ENCODE peak calls at places on chromosomes 13 and 19, in five cellular contexts. E, H, C, T and Q are unnamed samples.

GRCh38 chr13:85816413-85816812 is 17.2 kb upstream of the SLITRK6 start:
- DNase-seq in H (no peak), C (no peak), T (no peak), E (no peak), Q (no peak)

GRCh38 chr13:35976126-35976525 is 155.1 kb downstream of the DCLK1 start:
- DNase-seq in H (no peak), C (no peak), T (no peak), E (no peak), Q (no peak)

GRCh38 chr19:29326351-29326750 is 113.4 kb upstream of the UQCRFS1 start:
- DNase-seq in C (no peak), E (no peak), H (peak; percentile 5), T (peak; percentile 22), Q (no peak)

GRCh38 chr19:39846678-39847486 is 703 bp upstream of the FBL start:
- DNase-seq in E (no peak), C (no peak), H (peak; percentile 28), T (no peak), Q (no peak)

GRCh38 chr19:35869327-35870123 is 1.2 kb downstream of the APLP1 start:
- DNase-seq in T (peak; percentile 60), C (peak; percentile 61), E (peak; percentile 65), H (peak; percentile 51), Q (peak; percentile 95)

GRCh38 chr19:18660939-18661338 is 22.5 kb upstream of the CRTC1 start:
- DNase-seq in T (no peak), H (no peak), E (no peak), C (no peak), Q (no peak)

GRCh38 chr19:589693-590395 is at the start of gene HCN2:
- DNase-seq in E (no peak), T (no peak), H (no peak), C (no peak), Q (no peak)

GRCh38 chr19:1811472-1811894 is 593 bp downstream of the ATP8B3 start:
- DNase-seq in E (peak; percentile 34), T (peak; percentile 65), C (peak; percentile 67), H (peak; percentile 55), Q (no peak)

GRCh38 chr13:79290595-79291244 is 115.3 kb downstream of the RBM26 start:
- DNase-seq in T (no peak), C (no peak), E (no peak), H (no peak), Q (no peak)

GRCh38 chr19:43751466-43752220 is 3.1 kb downstream of the SMG9 start:
- DNase-seq in T (no peak), H (no peak), C (peak; percentile 74), E (peak; percentile 75), Q (no peak)

GRCh38 chr13:97493471-97493870 is 59.5 kb downstream of the RAP2A start:
- DNase-seq in E (no peak), H (no peak), T (no peak), C (no peak), Q (no peak)

GRCh38 chr19:39568604-39569003 is 28.6 kb upstream of the EID2 start:
- DNase-seq in E (no peak), H (no peak), T (no peak), C (no peak), Q (no peak)

GRCh38 chr13:35499131-35500051 is 22.9 kb upstream of the MAB21L1 start:
- DNase-seq in E (no peak), C (no peak), H (no peak), T (no peak), Q (no peak)

GRCh38 chr19:7788933-7789323 is 25.9 kb downstream of the CLEC4M start:
- DNase-seq in T (no peak), H (no peak), C (no peak), E (no peak), Q (peak; percentile 27)

GRCh38 chr13:44313674-44314073 is 60.0 kb upstream of the SERP2 start:
- DNase-seq in H (peak; percentile 77), C (peak; percentile 91), T (no peak), E (peak; percentile 92), Q (no peak)

GRCh38 chr19:15124572-15125231 is 17.5 kb downstream of the SYDE1 start:
- DNase-seq in C (no peak), T (no peak), H (peak; percentile 15), E (no peak), Q (peak; percentile 80)

GRCh38 chr19:10118960-10119359 is 739 bp downstream of the EIF3G start:
- DNase-seq in T (no peak), C (no peak), H (no peak), E (no peak), Q (no peak)

GRCh38 chr13:73421310-73421912 is 362.6 kb downstream of the KLF5 start:
- DNase-seq in T (no peak), C (peak; percentile 68), H (no peak), E (peak; percentile 96), Q (no peak)

GRCh38 chr19:27738569-27739193 is 1474.3 kb downstream of the UQCRFS1 start:
- DNase-seq in H (no peak), E (no peak), C (no peak), T (peak; percentile 7), Q (no peak)

GRCh38 chr13:21343659-21344058 is 115.4 kb downstream of the ZDHHC20 start:
- DNase-seq in E (no peak), H (peak; percentile 11), T (no peak), C (no peak), Q (no peak)

GRCh38 chr19:46221981-46222610 is 7.4 kb upstream of the IGFL1 start:
- DNase-seq in T (peak; percentile 85), H (peak; percentile 37), C (peak; percentile 34), E (peak; percentile 63), Q (peak; percentile 38)

GRCh38 chr19:12665281-12665573 is 1.3 kb downstream of the MAN2B1 start:
- DNase-seq in C (no peak), E (no peak), H (peak; percentile 94), T (peak; percentile 76), Q (no peak)

GRCh38 chr19:49338691-49339363 is 3.6 kb downstream of the CD37 start:
- DNase-seq in H (no peak), T (peak; percentile 93), E (peak; percentile 16), C (no peak), Q (peak; percentile 95)

GRCh38 chr13:45413826-45414312 is 4.3 kb downstream of the SLC25A30 start:
- DNase-seq in T (no peak), E (peak; percentile 12), C (no peak), H (no peak), Q (no peak)

GRCh38 chr19:46350758-46351159 is 3.9 kb downstream of the PPP5C start:
- DNase-seq in T (no peak), H (peak; percentile 80), C (no peak), E (no peak), Q (no peak)

GRCh38 chr13:80584785-80585184 is 243.9 kb upstream of the SPRY2 start:
- DNase-seq in H (no peak), T (no peak), E (no peak), C (no peak), Q (no peak)

GRCh38 chr13:25249001-25249543 is 38.2 kb downstream of the MTMR6 start:
- DNase-seq in T (no peak), C (peak; percentile 43), E (peak; percentile 28), H (peak; percentile 66), Q (no peak)

GRCh38 chr13:112112534-112113276 is 45.8 kb downstream of the SOX1 start:
- DNase-seq in E (no peak), H (no peak), T (no peak), C (no peak), Q (no peak)

DNA sequence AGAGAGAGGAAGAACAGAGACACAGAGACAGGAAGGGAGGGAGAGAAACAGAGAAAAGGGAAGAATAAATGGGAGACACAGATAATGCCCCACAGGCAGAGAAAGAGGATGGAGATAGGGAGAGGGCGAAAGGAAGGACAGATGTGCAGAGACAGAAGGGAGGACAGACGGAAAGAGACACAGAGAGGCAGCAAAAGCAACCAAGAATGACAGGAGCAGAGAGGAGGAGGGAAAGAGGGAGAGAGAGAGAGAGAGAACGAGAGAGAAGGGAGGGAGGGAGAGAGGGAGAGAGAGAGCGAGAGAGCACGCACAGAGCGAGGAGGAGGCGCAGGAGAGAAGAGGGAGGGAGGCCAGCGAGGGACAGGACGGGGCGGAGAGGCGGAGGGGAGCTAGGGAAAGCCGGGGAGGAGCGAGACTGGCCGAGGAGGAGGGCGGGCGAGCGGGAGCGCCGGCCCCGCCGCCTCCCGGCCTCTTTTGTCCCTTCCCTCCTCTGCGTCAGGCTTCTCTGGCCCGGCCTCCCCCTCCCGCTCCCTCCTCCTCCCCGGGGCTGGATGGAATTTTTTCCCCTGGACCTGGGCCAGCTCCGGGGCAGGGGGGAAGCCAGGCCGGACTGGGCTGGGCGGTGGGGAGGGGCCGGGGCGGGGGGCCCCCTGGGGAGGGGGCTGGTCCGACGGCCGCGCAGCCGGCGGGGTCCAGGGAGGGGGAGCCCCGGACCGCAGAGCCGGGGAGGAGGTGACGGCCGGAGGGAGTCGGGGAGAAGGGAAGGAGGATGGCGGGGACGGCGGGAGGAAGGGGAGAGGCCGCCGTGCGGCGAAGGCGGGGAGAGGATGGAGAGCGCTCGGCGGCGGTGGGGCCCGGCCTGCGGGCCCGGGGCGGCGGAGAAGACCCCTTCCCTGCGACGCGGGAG is 4.2 kb upstream of the SPACA6 start:
- DNase-seq in E (peak; percentile 97), T (peak; percentile 91), C (peak; percentile 95), H (no peak), Q (peak; percentile 77)
- TF ChIP-seq CTCF in E (no peak), T (no peak), C (no peak), H (no peak), Q (no peak)

GRCh38 chr13:23586336-23586735 is 16.1 kb downstream of the TNFRSF19 start:
- DNase-seq in E (no peak), H (no peak), T (no peak), C (no peak), Q (no peak)
- TF ChIP-seq CTCF in E (no peak), H (no peak), T (no peak), C (no peak), Q (no peak)

DNA sequence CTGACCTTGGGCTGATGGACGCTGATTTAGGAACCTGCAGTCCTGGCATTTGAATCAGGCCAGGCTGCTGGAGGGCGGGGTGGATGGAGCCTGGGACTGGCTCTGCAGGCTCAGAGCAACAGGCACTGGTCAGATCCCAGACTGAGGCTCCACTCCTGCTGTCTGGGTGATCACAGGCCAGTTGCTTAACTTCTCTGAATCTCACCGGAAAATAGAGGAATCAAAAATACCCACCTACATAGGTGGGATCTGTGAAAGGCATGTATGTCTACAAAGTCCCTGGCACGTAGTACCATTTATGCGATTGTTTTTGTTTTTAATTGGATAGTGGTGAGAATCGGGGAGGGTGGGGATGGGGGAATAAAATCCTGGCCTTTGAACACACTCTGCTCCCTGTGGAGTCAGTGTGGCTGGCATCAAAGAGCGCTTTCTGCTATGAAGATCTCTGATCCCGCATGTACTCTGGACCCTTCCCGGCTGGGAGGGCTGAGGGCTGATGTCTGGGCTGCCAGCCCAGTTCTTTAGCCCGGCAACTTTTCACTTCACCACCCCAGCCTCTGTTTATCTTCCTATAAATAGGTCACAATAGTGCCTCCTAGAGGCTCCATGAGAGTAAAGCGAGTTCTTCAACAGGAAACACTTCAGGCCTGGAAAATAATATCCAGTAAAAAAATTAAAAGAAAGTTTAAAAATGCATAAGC is 292.3 kb downstream of the ZNF536 start:
- DNase-seq in E (no peak), H (peak; percentile 3), T (no peak), C (peak; percentile 4), Q (no peak)
- TF ChIP-seq CTCF in E (peak; percentile 33), H (peak; percentile 2), T (no peak), C (peak; percentile 25), Q (peak; percentile 52)

GRCh38 chr19:4057913-4058695 is 8.6 kb downstream of the ZBTB7A start:
- DNase-seq in T (peak; percentile 92), C (peak; percentile 85), E (peak; percentile 76), H (peak; percentile 90), Q (no peak)
- TF ChIP-seq CTCF in T (no peak), C (peak; percentile 34), E (no peak), H (no peak), Q (no peak)

DNA sequence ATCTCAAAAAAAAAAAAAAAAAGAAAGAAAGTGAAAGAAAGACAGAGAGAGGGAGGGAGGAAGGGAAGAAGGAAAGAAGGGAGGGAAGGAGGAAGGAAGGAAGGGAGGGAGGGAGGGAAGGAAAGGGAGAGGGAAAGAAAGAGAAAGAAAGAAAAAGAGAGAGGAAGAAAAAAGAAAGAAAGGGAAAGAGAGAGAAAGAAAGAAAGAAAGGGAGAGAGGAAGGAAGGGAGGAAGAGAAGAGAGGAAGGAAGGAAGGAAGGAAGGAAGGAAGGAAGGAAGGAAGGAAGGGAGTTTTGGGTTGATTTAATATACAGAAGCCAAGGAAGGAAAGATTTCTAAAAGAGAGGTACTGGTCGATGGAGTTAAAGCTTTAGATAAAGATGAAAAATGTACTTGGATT is 28.8 kb downstream of the DEDD2 start:
- DNase-seq in E (no peak), H (no peak), C (no peak), T (no peak), Q (no peak)
- TF ChIP-seq CTCF in E (no peak), H (no peak), C (no peak), T (no peak), Q (no peak)